ENCODE peak calls at places on chromosomes 12 and 14, in six cellular contexts. F is GM23248, H is lower lobe of right lung, S is A549, M is AG09309, E is trophoblast cell. O is an unnamed sample.

GRCh38 chr14:91164676-91165075 is 50.8 kb downstream of the DGLUCY start:
- DNase-seq in F (peak; percentile 23), H (peak; percentile 79), S (no peak), M (no peak), E (peak; percentile 58), O (no peak)

GRCh38 chr14:60235440-60235839 is 13.6 kb upstream of the PPM1A start:
- DNase-seq in F (no peak), H (no peak), S (no peak), M (no peak), E (no peak), O (no peak)

GRCh38 chr12:74537126-74537706 is 419 bp upstream of the ATXN7L3B start:
- DNase-seq in F (peak; percentile 78), H (no peak), S (peak; percentile 56), M (peak; percentile 16), E (peak; percentile 15), O (no peak)

GRCh38 chr12:69101505-69101904 is 137.9 kb upstream of the CPSF6 start:
- DNase-seq in F (no peak), H (no peak), S (no peak), M (no peak), E (no peak), O (no peak)

GRCh38 chr12:18383203-18383602 is 121.9 kb downstream of the PIK3C2G start:
- DNase-seq in F (peak; percentile 85), H (no peak), S (peak; percentile 32), M (peak; percentile 57), E (peak; percentile 83), O (no peak)

GRCh38 chr14:99524804-99525698 is 43.8 kb downstream of the CCNK start:
- DNase-seq in F (peak; percentile 78), H (no peak), S (peak; percentile 64), M (no peak), E (no peak), O (no peak)

GRCh38 chr14:52279405-52279804 is 11.9 kb downstream of the PTGDR start:
- DNase-seq in F (peak; percentile 76), H (no peak), S (peak; percentile 12), M (no peak), E (no peak), O (no peak)

GRCh38 chr14:94992046-94992445 is 165.3 kb downstream of the DICER1 start:
- DNase-seq in F (peak; percentile 39), H (no peak), S (no peak), M (no peak), E (no peak), O (no peak)

GRCh38 chr14:99889268-99889667 is 96.1 kb downstream of the EML1 start:
- DNase-seq in F (no peak), H (no peak), S (no peak), M (no peak), E (no peak), O (no peak)

GRCh38 chr14:102509744-102510615 is at the start of gene ANKRD9:
- DNase-seq in F (peak; percentile 97), H (peak; percentile 96), S (peak; percentile 92), M (peak; percentile 54), E (peak; percentile 92), O (peak; percentile 97)

GRCh38 chr12:111437816-111438454 is 32.2 kb downstream of the SH2B3 start:
- DNase-seq in F (peak; percentile 92), H (peak; percentile 76), S (no peak), M (no peak), E (no peak), O (peak; percentile 81)

GRCh38 chr12:94618995-94619695 is 31.2 kb downstream of the TMCC3 start:
- DNase-seq in F (peak; percentile 95), H (no peak), S (no peak), M (peak; percentile 18), E (peak; percentile 60), O (no peak)

GRCh38 chr12:12823308-12823707 is 10.2 kb downstream of the DDX47 start:
- DNase-seq in F (peak; percentile 61), H (no peak), S (no peak), M (no peak), E (peak; percentile 74), O (no peak)

GRCh38 chr14:99605299-99605961 is 1.4 kb upstream of the CCDC85C start:
- DNase-seq in F (peak; percentile 82), H (peak; percentile 76), S (peak; percentile 64), M (no peak), E (no peak), O (peak; percentile 86)

GRCh38 chr12:101795013-101795412 is 35.7 kb downstream of the GNPTAB start:
- DNase-seq in F (no peak), H (no peak), S (no peak), M (no peak), E (no peak), O (no peak)

GRCh38 chr12:32366704-32367103 is 32.7 kb upstream of the FGD4 start:
- DNase-seq in F (no peak), H (no peak), S (no peak), M (no peak), E (no peak), O (no peak)

DNA sequence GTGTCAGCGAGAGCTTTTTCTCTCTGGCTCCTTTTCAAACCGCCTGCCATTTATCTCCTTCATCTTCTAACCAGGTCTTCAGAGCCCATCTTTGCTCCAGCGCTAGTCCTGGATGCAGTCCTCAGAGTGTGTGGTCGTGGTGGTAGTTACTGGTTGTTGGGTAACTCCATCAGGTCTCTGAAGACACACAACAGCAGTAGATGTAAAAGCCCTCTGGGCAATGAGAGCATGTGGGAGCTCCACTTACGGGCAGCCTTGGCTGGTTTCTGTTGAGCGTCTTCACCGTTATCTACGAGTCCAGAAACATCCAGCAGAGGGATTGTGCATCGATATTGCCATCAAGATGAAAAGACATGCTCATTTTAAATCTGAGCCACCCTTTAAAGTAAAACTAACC is 61.2 kb downstream of the FBXL14 start:
- DNase-seq in F (peak; percentile 64), H (no peak), S (no peak), M (no peak), E (peak; percentile 21), O (no peak)
- H3K4me3 ChIP-seq in F (peak overlapping the region; percentile 86), H (peak overlapping the region; percentile 19), S (no peak overlapping the region), M (peak overlapping the region; percentile 15), E (no peak overlapping the region), O (no peak overlapping the region)

GRCh38 chr14:89384023-89384422 is 33.0 kb downstream of the FOXN3 start:
- DNase-seq in F (no peak), H (no peak), S (no peak), M (no peak), E (no peak), O (no peak)
- H3K4me3 ChIP-seq in F (no peak overlapping the region), H (no peak overlapping the region), S (no peak overlapping the region), M (no peak overlapping the region), E (no peak overlapping the region), O (no peak overlapping the region)

GRCh38 chr14:104931771-104932675 is 7.3 kb downstream of the PLD4 start:
- DNase-seq in F (no peak), H (peak; percentile 46), S (no peak), M (no peak), E (peak; percentile 14), O (peak; percentile 78)
- H3K4me3 ChIP-seq in F (no peak overlapping the region), H (peak overlapping the region; percentile 69), S (no peak overlapping the region), M (no peak overlapping the region), E (peak overlapping the region; percentile 33), O (peak overlapping the region; percentile 42)

DNA sequence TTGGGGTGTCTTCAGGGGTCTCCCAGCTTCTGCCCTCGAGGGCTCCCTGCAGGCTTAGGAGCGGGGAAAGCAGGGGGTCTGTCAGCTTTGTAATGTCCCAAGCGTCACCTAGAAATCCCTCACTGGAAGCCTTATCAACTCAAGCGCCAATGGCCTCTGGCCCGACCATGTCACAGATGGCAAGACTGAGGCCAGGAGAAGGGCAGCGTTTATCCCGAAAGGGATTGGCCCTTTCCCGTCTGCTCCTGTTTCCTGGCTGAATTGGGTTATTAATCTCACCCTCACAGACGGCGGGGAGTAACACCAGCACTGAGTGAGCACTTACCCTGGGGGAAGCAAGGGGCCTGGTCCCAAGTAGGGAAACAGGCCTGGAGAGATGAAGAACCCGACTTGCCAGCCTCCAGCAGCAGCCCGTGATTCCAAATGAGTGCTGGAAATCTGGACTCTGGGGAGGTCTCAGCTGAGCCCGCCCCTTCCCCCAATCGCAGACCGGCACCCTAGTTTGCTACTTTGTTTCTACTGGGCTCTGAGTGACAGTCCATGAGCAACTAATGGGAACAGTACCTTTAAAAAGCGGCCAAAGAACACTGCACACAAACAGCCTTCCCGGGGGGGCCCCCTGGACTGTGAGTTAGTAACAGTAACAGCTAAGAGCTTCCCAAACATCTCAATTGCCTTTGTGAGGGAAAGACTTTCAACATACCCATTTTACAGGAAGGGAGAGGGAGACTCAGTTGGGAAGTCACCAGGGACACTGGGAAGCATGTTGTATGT is 2.1 kb upstream of the NCOR2 start:
- DNase-seq in F (no peak), H (no peak), S (no peak), M (no peak), E (no peak), O (no peak)
- H3K4me3 ChIP-seq in F (no peak overlapping the region), H (no peak overlapping the region), S (no peak overlapping the region), M (no peak overlapping the region), E (no peak overlapping the region), O (no peak overlapping the region)